ENCODE peak calls at places on chromosomes 6 and 20, in four cellular contexts. S is T-helper 17 cell, Z is occipital lobe, L is SK-MEL-5. K is an unnamed sample.

GRCh38 chr6:126803769-126804168 is 314.7 kb upstream of the RSPO3 start:
- DNase-seq in S (no peak), Z (no peak), L (no peak), K (no peak)

GRCh38 chr6:149268768-149269167 is 48.7 kb upstream of the TAB2 start:
- DNase-seq in S (no peak), Z (no peak), L (no peak), K (no peak)

GRCh38 chr6:26598267-26598666 is 1.5 kb downstream of the ABT1 start:
- DNase-seq in S (no peak), Z (no peak), L (no peak), K (no peak)

GRCh38 chr20:36631651-36632050 is 14.3 kb downstream of the SLA2 start:
- DNase-seq in S (no peak), Z (no peak), L (no peak), K (no peak)

GRCh38 chr20:39849664-39850063 is 839.4 kb downstream of the MAFB start:
- DNase-seq in S (no peak), Z (peak; percentile 37), L (no peak), K (peak; percentile 60)

GRCh38 chr20:50688256-50688655 is 3.1 kb downstream of the RIPOR3 start:
- DNase-seq in S (no peak), Z (no peak), L (no peak), K (no peak)

GRCh38 chr6:31210119-31210518 is 39.6 kb upstream of the POU5F1 start:
- DNase-seq in S (no peak), Z (no peak), L (no peak), K (no peak)

GRCh38 chr6:119856136-119856535 is 506.6 kb upstream of the MAN1A1 start:
- DNase-seq in S (no peak), Z (no peak), L (peak; percentile 5), K (no peak)

GRCh38 chr6:93413190-93413589 is 6.2 kb downstream of the EPHA7 start:
- DNase-seq in S (no peak), Z (no peak), L (no peak), K (no peak)

GRCh38 chr6:49565855-49566254 is 15.4 kb downstream of the C6orf141 start:
- DNase-seq in S (no peak), Z (no peak), L (no peak), K (no peak)

GRCh38 chr6:15287670-15288069 is 41.8 kb downstream of the JARID2 start:
- DNase-seq in S (no peak), Z (no peak), L (no peak), K (no peak)

GRCh38 chr20:32635764-32636163 is 38.0 kb downstream of the C20orf203 start:
- DNase-seq in S (no peak), Z (no peak), L (peak; percentile 30), K (no peak)

GRCh38 chr6:14791525-14791924 is 454.3 kb upstream of the JARID2 start:
- DNase-seq in S (no peak), Z (no peak), L (no peak), K (no peak)

GRCh38 chr6:149150999-149151398 is 166.5 kb upstream of the TAB2 start:
- DNase-seq in S (no peak), Z (no peak), L (no peak), K (no peak)

GRCh38 chr6:33822575-33823395 is 19.0 kb upstream of the MLN start:
- DNase-seq in S (no peak), Z (no peak), L (peak; percentile 68), K (no peak)

GRCh38 chr20:7691647-7692046 is 248.6 kb downstream of the HAO1 start:
- DNase-seq in S (no peak), Z (no peak), L (no peak), K (no peak)

GRCh38 chr20:43868091-43868490 is 46.6 kb upstream of the TOX2 start:
- DNase-seq in S (no peak), Z (no peak), L (no peak), K (no peak)

GRCh38 chr6:44151348-44152108 is 7.1 kb upstream of the CAPN11 start:
- DNase-seq in S (peak; percentile 70), Z (peak; percentile 35), L (peak; percentile 64), K (peak; percentile 68)

GRCh38 chr6:106192824-106193223 is 106.7 kb downstream of the PRDM1 start:
- DNase-seq in S (no peak), Z (no peak), L (no peak), K (no peak)

GRCh38 chr20:64001607-64002011 is 20.7 kb downstream of the PRPF6 start:
- DNase-seq in S (no peak), Z (no peak), L (no peak), K (no peak)

GRCh38 chr6:42133926-42134325 is 8.5 kb downstream of the C6orf132 start:
- DNase-seq in S (no peak), Z (no peak), L (no peak), K (no peak)

GRCh38 chr20:4787825-4788224 is 66.1 kb downstream of the PRND start:
- DNase-seq in S (no peak), Z (no peak), L (no peak), K (no peak)

GRCh38 chr20:8532169-8532568 is 400.1 kb downstream of the PLCB1 start:
- DNase-seq in S (no peak), Z (no peak), L (no peak), K (no peak)

GRCh38 chr6:107712523-107713213 is 111.4 kb downstream of the SCML4 start:
- DNase-seq in S (no peak), Z (no peak), L (no peak), K (no peak)

GRCh38 chr6:26286168-26286854 is 78.7 kb upstream of the BTN3A2 start:
- DNase-seq in S (peak; percentile 68), Z (peak; percentile 46), L (peak; percentile 80), K (peak; percentile 42)

GRCh38 chr6:127102299-127102698 is 16.2 kb upstream of the RSPO3 start:
- DNase-seq in S (no peak), Z (no peak), L (no peak), K (no peak)

GRCh38 chr6:137776256-137776655 is 90.8 kb upstream of the TNFAIP3 start:
- DNase-seq in S (no peak), Z (no peak), L (no peak), K (no peak)

GRCh38 chr20:11906626-11907480 is 10.8 kb upstream of the BTBD3 start:
- DNase-seq in S (no peak), Z (no peak), L (no peak), K (no peak)

GRCh38 chr6:30896541-30896940 is 11.5 kb upstream of the GTF2H4 start:
- DNase-seq in S (no peak), Z (no peak), L (no peak), K (no peak)

GRCh38 chr20:61588356-61589054 is 336.4 kb downstream of the CDH4 start:
- DNase-seq in S (no peak), Z (no peak), L (no peak), K (no peak)

GRCh38 chr6:80457044-80457933 is 350.8 kb downstream of the BCKDHB start:
- DNase-seq in S (no peak), Z (peak; percentile 70), L (no peak), K (peak; percentile 65)

GRCh38 chr6:157037165-157037564 is 260.0 kb downstream of the ARID1B start:
- DNase-seq in S (no peak), Z (no peak), L (peak; percentile 89), K (no peak)

GRCh38 chr6:27551607-27552006 is 78.7 kb upstream of the ZNF184 start:
- DNase-seq in S (no peak), Z (no peak), L (no peak), K (no peak)

GRCh38 chr6:119040229-119040628 is 38.2 kb downstream of the FAM184A start:
- DNase-seq in S (no peak), Z (no peak), L (no peak), K (no peak)

GRCh38 chr6:17574871-17575560 is 25.1 kb upstream of the FAM8A1 start:
- DNase-seq in S (no peak), Z (no peak), L (no peak), K (no peak)

GRCh38 chr6:5752282-5752681 is 254.4 kb downstream of the NRN1 start:
- DNase-seq in S (no peak), Z (peak; percentile 30), L (no peak), K (peak; percentile 61)

GRCh38 chr6:100633096-100633766 is 168.5 kb upstream of the SIM1 start:
- DNase-seq in S (no peak), Z (no peak), L (peak; percentile 91), K (no peak)

GRCh38 chr20:24914388-24915241 is 34.5 kb upstream of the CST7 start:
- DNase-seq in S (no peak), Z (no peak), L (no peak), K (no peak)

GRCh38 chr6:69422474-69422873 is 374.3 kb downstream of the LMBRD1 start:
- DNase-seq in S (no peak), Z (no peak), L (no peak), K (no peak)

K was measured in gastrocnemius medialis.